ENCODE peak calls at places on chromosomes 1 and 21, in four cellular contexts. S, A, W and P are unnamed samples.

GRCh38 chr1:241715956-241716355 is 63.9 kb downstream of the WDR64 start:
- DNase-seq in W (no peak), S (no peak), A (no peak), P (no peak)

GRCh38 chr1:51518730-51519047 is 377 bp downstream of the EPS15 start:
- DNase-seq in A (peak), W (peak), S (no peak), P (no peak)

GRCh38 chr1:27487927-27488522 is 1.9 kb downstream of the WASF2 start:
- DNase-seq in S (no peak), A (peak), W (no peak), P (no peak)

GRCh38 chr1:236148471-236148847 is 6.1 kb downstream of the GPR137B start:
- DNase-seq in S (no peak), A (no peak), W (no peak), P (no peak)

GRCh38 chr21:45592208-45592619 is 50.0 kb upstream of the SLC19A1 start:
- DNase-seq in A (peak), W (no peak), S (no peak), P (no peak)

GRCh38 chr1:67052741-67053534 is 1.0 kb downstream of the SLC35D1 start:
- DNase-seq in S (no peak), A (peak), W (peak), P (no peak)

GRCh38 chr1:163275222-163275621 is 46.5 kb upstream of the NUF2 start:
- DNase-seq in W (peak), A (peak), S (no peak), P (no peak)

GRCh38 chr1:21663251-21663950 is 5.8 kb downstream of the RAP1GAP start:
- DNase-seq in A (no peak), W (no peak), S (no peak), P (no peak)

DNA sequence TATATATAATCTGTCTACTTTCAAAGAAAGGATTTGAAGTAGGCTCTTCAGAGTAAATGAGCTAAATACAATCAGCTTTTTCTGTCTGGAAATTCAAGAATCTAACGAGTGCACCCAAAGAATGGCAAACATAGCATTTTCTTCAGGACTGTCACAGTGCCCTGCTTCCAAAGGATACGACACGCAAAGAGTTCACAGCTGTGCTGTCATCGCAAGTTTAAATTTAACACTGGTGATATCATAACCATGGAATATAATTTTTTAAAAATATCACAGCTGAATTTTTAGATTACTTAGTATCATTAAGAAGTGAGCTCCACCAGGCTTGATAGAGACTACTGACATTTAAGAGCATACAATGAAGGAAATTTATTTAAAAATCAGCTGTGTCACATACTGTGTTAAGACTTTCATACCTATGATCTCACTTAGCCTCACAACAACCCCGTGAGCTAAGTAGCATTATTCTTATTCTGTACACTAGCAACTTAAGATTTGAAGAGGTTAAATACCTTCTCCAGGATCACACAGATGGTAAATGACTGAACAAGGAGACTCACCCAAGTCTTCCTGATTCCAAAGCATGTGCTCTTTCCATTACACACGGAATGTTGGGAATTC is 46.2 kb upstream of the PRRX1 start:
- DNase-seq in A (no peak), W (no peak), S (no peak), P (no peak)
- TF ChIP-seq SIN3A in A (no peak), W (no peak), S (no peak), P (no peak)

DNA sequence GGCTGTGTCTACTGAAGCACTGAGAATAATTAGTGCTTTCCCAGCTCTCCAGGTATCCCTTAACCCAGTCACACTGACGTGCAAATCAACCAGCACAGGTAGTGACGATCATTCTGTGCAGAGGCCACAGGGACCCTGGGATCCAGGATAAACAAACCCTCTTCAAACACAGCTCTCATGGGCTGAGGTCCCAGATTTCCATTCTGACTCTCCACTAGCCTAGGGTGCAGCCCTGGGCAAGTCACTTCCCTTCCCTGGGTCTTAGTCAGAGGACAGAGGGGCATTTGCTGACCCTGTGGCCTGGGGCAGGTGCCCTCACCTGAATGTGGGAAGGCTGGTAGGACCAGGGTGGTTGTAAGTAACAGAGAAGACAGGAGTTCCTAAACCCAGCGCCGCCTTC is 724.7 kb downstream of the MATN1 start:
- DNase-seq in S (no peak), A (no peak), W (no peak), P (no peak)
- TF ChIP-seq POLR2AphosphoS5 in S (no peak), A (no peak), W (no peak), P (no peak)

GRCh38 chr1:231000639-231001038 is 21.7 kb downstream of the ARV1 start:
- DNase-seq in A (no peak), S (no peak), W (no peak), P (no peak)
- TF ChIP-seq TCF7L2 in A (no peak), S (no peak), W (no peak), P (no peak)

GRCh38 chr1:166479052-166479631 is 312.3 kb upstream of the FAM78B start:
- DNase-seq in W (peak), A (peak), S (peak), P (peak)
- TF ChIP-seq SIN3A in W (no peak), A (no peak), S (no peak), P (no peak)

GRCh38 chr1:186811892-186812291 is 16.9 kb upstream of the PLA2G4A start:
- DNase-seq in A (no peak), S (no peak), W (no peak), P (no peak)
- TF ChIP-seq POLR2AphosphoS5 in A (no peak), S (no peak), W (no peak), P (no peak)

GRCh38 chr1:94741510-94741909 is 78.6 kb upstream of the SLC44A3 start:
- DNase-seq in W (no peak), A (no peak), S (no peak), P (no peak)

GRCh38 chr1:94745742-94746141 is 74.4 kb upstream of the SLC44A3 start:
- DNase-seq in S (no peak), W (no peak), A (no peak), P (no peak)

GRCh38 chr1:94743866-94744265 is 76.3 kb upstream of the SLC44A3 start:
- DNase-seq in W (no peak), S (no peak), A (no peak), P (no peak)

GRCh38 chr1:94741956-94742355 is 78.2 kb upstream of the SLC44A3 start:
- DNase-seq in A (no peak), S (no peak), W (no peak), P (no peak)

GRCh38 chr1:94746635-94747525 is 73.3 kb upstream of the SLC44A3 start:
- DNase-seq in W (no peak), A (peak), S (no peak), P (no peak)
- TF ChIP-seq TCF7L2 in W (no peak), A (no peak), S (no peak), P (no peak)

GRCh38 chr1:244291171-244291866 is 160.4 kb downstream of the ADSS2 start:
- DNase-seq in A (no peak), S (no peak), W (no peak), P (no peak)
- TF ChIP-seq SIN3A in A (no peak), S (no peak), W (no peak), P (no peak)

DNA sequence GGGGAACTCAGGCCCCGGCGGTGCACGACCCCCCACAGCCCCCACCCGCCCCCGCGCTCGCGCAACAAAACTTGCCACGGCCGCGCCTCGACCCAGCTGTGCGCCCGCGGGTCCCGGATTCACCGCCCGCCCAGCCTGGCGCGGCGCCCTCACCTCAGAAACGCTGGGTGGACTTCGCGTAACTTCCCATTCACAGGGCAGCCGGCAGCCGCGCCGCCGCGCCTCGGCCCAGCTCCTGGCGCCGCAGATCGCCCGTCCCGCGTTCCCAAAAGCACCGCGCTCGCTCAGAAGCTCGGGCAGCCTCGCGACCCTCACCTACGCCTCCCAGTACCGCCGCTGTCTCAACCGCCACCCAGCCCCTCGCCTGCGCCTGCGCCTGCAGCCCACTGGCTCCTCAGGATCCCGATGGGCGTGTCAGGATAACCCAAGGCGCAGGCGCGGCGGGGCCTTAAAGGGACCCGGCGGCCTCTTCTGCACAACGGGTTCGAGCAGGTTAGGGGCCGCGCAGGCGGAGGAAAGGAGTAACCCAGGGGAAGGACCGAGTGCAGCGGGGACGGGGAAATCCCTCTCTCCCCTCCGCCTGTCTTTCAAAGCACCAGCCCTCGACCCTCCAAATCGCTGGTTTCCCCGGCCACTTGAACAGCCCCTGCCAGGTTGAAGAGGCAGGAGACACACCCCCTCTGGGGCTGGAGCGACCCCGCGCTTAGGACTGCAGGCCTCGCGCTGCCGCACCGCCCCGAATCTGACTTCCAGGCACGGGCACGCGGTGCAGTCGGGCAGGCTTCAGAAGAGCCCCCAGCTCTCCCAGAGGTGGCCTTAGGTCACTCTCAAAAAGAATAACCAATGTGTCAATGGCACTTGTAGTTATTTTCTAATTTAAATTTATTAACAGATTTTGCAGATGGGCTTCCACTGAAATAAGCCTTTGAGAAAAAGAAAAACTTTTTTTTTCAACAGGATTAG is at the start of gene NBPF1:
- DNase-seq in S (peak), A (peak), W (peak), P (peak)
- TF ChIP-seq POLR2AphosphoS5 in S (peak), A (no peak), W (peak), P (peak)

GRCh38 chr1:156128749-156129682 is 14.5 kb downstream of the LMNA start:
- DNase-seq in W (no peak), S (no peak), A (no peak), P (no peak)
- TF ChIP-seq TCF7L2 in W (no peak), S (no peak), A (no peak), P (no peak)

DNA sequence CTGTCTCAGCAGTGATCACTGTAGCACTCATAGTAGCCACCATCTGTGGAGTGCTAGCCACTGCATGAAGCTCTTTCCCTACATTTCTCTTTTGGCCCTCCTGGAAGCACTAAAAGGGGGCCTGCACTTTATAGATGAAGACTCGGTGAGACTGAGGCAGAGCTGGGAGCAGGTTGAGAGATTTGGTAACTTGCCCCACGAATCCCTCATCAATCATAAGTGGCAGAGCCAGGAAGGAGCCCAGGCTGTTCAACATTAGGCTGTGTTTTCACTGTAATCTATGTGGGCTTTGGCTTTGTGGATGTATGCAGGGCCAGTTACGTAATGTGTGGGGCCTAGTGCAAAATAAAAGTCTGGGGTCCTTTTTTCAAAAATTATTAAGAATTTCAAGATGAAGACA is 13.3 kb upstream of the ETV3 start:
- DNase-seq in W (no peak), S (no peak), A (no peak), P (no peak)
- TF ChIP-seq SIN3A in W (no peak), S (no peak), A (no peak), P (no peak)